ENCODE peak calls at places on chromosomes 3 and 15, in four cellular contexts. Y is tibial nerve, G is uterus, E is endothelial cell of umbilical vein. L is an unnamed sample. For H3K27me3, the result is how much of the 10 kb centered on the place peaks cover.

GRCh38 chr3:141326123-141326522 is 42.2 kb upstream of the ZBTB38 start:
- DNase-seq in Y (no peak), G (no peak), E (no peak), L (no peak)

GRCh38 chr3:186782542-186783069 is 771 bp upstream of the EIF4A2 start:
- DNase-seq in Y (no peak), G (no peak), E (no peak), L (no peak)

GRCh38 chr3:20458994-20459736 is 273.2 kb upstream of the SGO1 start:
- DNase-seq in Y (no peak), G (no peak), E (no peak), L (no peak)

GRCh38 chr3:23880703-23881339 is 36.0 kb downstream of the NKIRAS1 start:
- DNase-seq in Y (no peak), G (no peak), E (peak), L (no peak)

GRCh38 chr3:143628971-143629370 is 219.3 kb downstream of the SLC9A9 start:
- DNase-seq in Y (no peak), G (no peak), E (no peak), L (no peak)

GRCh38 chr15:101008158-101009139 is 89.3 kb downstream of the LRRK1 start:
- DNase-seq in Y (peak), G (peak), E (peak), L (no peak)

GRCh38 chr3:135229018-135229495 is 434.0 kb downstream of the EPHB1 start:
- DNase-seq in Y (no peak), G (no peak), E (no peak), L (no peak)

GRCh38 chr3:43695443-43695842 is 4.7 kb downstream of the ABHD5 start:
- DNase-seq in Y (no peak), G (no peak), E (no peak), L (no peak)

GRCh38 chr15:25981114-25981513 is 118.0 kb upstream of the ATP10A start:
- DNase-seq in Y (no peak), G (no peak), E (no peak), L (no peak)

GRCh38 chr15:68114356-68114755 is 60.2 kb downstream of the PIAS1 start:
- DNase-seq in Y (no peak), G (no peak), E (peak), L (no peak)

GRCh38 chr3:17179381-17180205 is 294.8 kb downstream of the PLCL2 start:
- DNase-seq in Y (no peak), G (no peak), E (no peak), L (no peak)

GRCh38 chr15:85727068-85727467 is 67.7 kb downstream of the KLHL25 start:
- DNase-seq in Y (peak), G (no peak), E (no peak), L (no peak)

GRCh38 chr15:24924153-24924552 is 30.6 kb upstream of the SNRPN start:
- DNase-seq in Y (no peak), G (no peak), E (no peak), L (no peak)

GRCh38 chr3:30473374-30474051 is 132.9 kb upstream of the TGFBR2 start:
- DNase-seq in Y (peak), G (no peak), E (no peak), L (no peak)

GRCh38 chr15:75167588-75168076 is 34.0 kb upstream of the C15orf39 start:
- DNase-seq in Y (no peak), G (no peak), E (no peak), L (no peak)

GRCh38 chr3:58063424-58063823 is 55.2 kb downstream of the FLNB start:
- DNase-seq in Y (peak), G (peak), E (no peak), L (no peak)

GRCh38 chr3:127104586-127104985 is 88.3 kb upstream of the PRR23E start:
- DNase-seq in Y (no peak), G (no peak), E (no peak), L (no peak)

GRCh38 chr3:120469440-120470415 is 18.9 kb upstream of the FSTL1 start:
- DNase-seq in Y (no peak), G (no peak), E (no peak), L (no peak)

GRCh38 chr15:70217246-70218160 is 119.8 kb upstream of the TLE3 start:
- DNase-seq in Y (no peak), G (no peak), E (no peak), L (no peak)
- TF ChIP-seq CTCF in Y (no peak), G (no peak), E (no peak), L (no peak)

GRCh38 chr15:38626443-38627050 is 61.9 kb upstream of the RASGRP1 start:
- DNase-seq in Y (no peak), G (no peak), E (no peak), L (no peak)
- H3K27me3 ChIP-seq in Y (under half), G (under half), E (under half), L (under half)

DNA sequence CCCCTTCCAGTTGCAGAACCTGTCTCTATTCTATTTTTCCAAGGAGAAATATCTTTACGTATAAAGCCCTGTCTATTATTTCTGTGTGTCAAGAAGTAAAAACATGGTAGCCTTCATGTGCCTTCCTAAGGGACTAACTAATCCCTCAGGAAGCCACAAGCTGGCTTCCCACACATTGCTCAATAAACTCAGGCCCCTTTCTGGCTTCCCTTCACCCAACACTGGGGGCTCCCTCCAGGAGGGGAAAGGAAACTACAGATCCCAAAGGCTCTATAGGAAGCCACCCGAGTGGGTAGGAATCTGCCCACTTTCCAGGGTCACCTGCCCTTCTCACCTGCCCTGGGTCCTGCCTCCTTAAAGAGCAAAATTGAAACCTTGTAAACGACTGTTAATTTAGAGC is 4.6 kb downstream of the TLE3 start:
- DNase-seq in Y (no peak), G (no peak), E (no peak), L (no peak)
- H3K4me3 ChIP-seq in Y (no peak), G (no peak), E (no peak), L (no peak)

DNA sequence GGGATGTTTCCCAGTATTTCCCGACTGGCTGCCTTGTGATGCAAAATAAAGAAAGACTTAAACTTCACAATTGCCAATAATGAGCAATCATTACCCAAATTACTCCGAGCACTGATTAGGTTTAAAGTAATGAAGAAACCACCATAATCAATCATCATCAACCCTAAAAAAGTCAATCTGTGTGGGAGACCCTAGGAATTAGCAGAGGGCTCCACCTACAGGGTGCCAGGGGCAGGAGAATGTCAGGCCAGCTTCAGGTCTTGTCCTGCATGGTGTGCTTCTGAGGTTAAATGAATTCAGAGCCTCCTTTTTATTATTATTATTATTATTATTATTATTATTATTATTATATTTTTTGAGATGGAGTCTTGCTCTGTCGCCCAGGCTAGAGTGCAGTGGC is 478.0 kb upstream of the ARRDC4 start:
- DNase-seq in Y (no peak), G (no peak), E (no peak), L (no peak)
- TF ChIP-seq CTCF in Y (no peak), G (no peak), E (no peak), L (no peak)

GRCh38 chr3:147420361-147421183 is 11.4 kb downstream of the ZIC1 start:
- DNase-seq in Y (no peak), G (no peak), E (no peak), L (no peak)

GRCh38 chr3:147419731-147420360 is 10.7 kb downstream of the ZIC1 start:
- DNase-seq in Y (no peak), G (no peak), E (no peak), L (no peak)

GRCh38 chr3:147422226-147422933 is 13.2 kb downstream of the ZIC1 start:
- DNase-seq in Y (no peak), G (no peak), E (no peak), L (no peak)

GRCh38 chr3:147422934-147423599 is 13.9 kb downstream of the ZIC1 start:
- DNase-seq in Y (no peak), G (no peak), E (no peak), L (no peak)

GRCh38 chr3:147421184-147421912 is 12.2 kb downstream of the ZIC1 start:
- DNase-seq in Y (no peak), G (no peak), E (no peak), L (no peak)
- H3K27me3 ChIP-seq in Y (under half), G (under half), E (half or more), L (half or more)

GRCh38 chr3:48715179-48715800 is 1.7 kb downstream of the IP6K2 start:
- DNase-seq in Y (no peak), G (no peak), E (peak), L (no peak)
- H3K4me3 ChIP-seq in Y (no peak), G (no peak), E (no peak), L (peak)